ENCODE peak calls at places on chromosome 2, in nine cellular contexts. One of them, this sample, is unnamed.

GRCh38 chr2:170713280-170714155 is 1.6 kb upstream of the SP5 start:
- DNase-seq in iPS-NIHi11: no peak
- DNase-seq in chondrocyte: no peak
- DNase-seq in cardiac fibroblast: no peak
- DNase-seq in NCI-H1694 treated with DMSO at 0.1 percent for 48 hours: no peak
- DNase-seq in colonic mucosa: peak; percentile 20
- DNase-seq in RWPE1: no peak
- DNase-seq in NCI-H524: no peak
- DNase-seq in activated naive CD4-positive, alpha-beta T cell treated with Interleukin-2 at 50 U/mL for 16 hours: no peak
- DNase-seq in this sample: no peak

GRCh38 chr2:66547887-66548286 is 113.0 kb downstream of the MEIS1 start:
- DNase-seq in iPS-NIHi11: no peak
- DNase-seq in chondrocyte: no peak
- DNase-seq in cardiac fibroblast: no peak
- DNase-seq in NCI-H1694 treated with DMSO at 0.1 percent for 48 hours: no peak
- DNase-seq in colonic mucosa: no peak
- DNase-seq in RWPE1: no peak
- DNase-seq in NCI-H524: peak; percentile 2
- DNase-seq in activated naive CD4-positive, alpha-beta T cell treated with Interleukin-2 at 50 U/mL for 16 hours: no peak
- DNase-seq in this sample: no peak

GRCh38 chr2:11569636-11570035 is 35.8 kb downstream of the GREB1 start:
- DNase-seq in iPS-NIHi11: no peak
- DNase-seq in chondrocyte: no peak
- DNase-seq in cardiac fibroblast: no peak
- DNase-seq in NCI-H1694 treated with DMSO at 0.1 percent for 48 hours: no peak
- DNase-seq in colonic mucosa: no peak
- DNase-seq in RWPE1: no peak
- DNase-seq in NCI-H524: no peak
- DNase-seq in activated naive CD4-positive, alpha-beta T cell treated with Interleukin-2 at 50 U/mL for 16 hours: no peak
- DNase-seq in this sample: no peak

GRCh38 chr2:218284106-218284811 is 8.0 kb downstream of the TMBIM1 start:
- DNase-seq in iPS-NIHi11: no peak
- DNase-seq in chondrocyte: no peak
- DNase-seq in cardiac fibroblast: peak; percentile 82
- DNase-seq in NCI-H1694 treated with DMSO at 0.1 percent for 48 hours: no peak
- DNase-seq in colonic mucosa: no peak
- DNase-seq in RWPE1: peak; percentile 77
- DNase-seq in NCI-H524: no peak
- DNase-seq in activated naive CD4-positive, alpha-beta T cell treated with Interleukin-2 at 50 U/mL for 16 hours: peak; percentile 74
- DNase-seq in this sample: peak; percentile 39

GRCh38 chr2:235168174-235168979 is 216.6 kb downstream of the SH3BP4 start:
- DNase-seq in iPS-NIHi11: no peak
- DNase-seq in chondrocyte: no peak
- DNase-seq in cardiac fibroblast: no peak
- DNase-seq in NCI-H1694 treated with DMSO at 0.1 percent for 48 hours: no peak
- DNase-seq in colonic mucosa: no peak
- DNase-seq in RWPE1: no peak
- DNase-seq in NCI-H524: peak; percentile 87
- DNase-seq in activated naive CD4-positive, alpha-beta T cell treated with Interleukin-2 at 50 U/mL for 16 hours: no peak
- DNase-seq in this sample: no peak

GRCh38 chr2:101473581-101473910 is 1.4 kb downstream of the RFX8 start:
- DNase-seq in iPS-NIHi11: no peak
- DNase-seq in chondrocyte: no peak
- DNase-seq in cardiac fibroblast: peak; percentile 67
- DNase-seq in NCI-H1694 treated with DMSO at 0.1 percent for 48 hours: no peak
- DNase-seq in colonic mucosa: no peak
- DNase-seq in RWPE1: no peak
- DNase-seq in NCI-H524: no peak
- DNase-seq in activated naive CD4-positive, alpha-beta T cell treated with Interleukin-2 at 50 U/mL for 16 hours: no peak
- DNase-seq in this sample: no peak

GRCh38 chr2:15980605-15981098 is 40.3 kb downstream of the MYCN start:
- DNase-seq in iPS-NIHi11: peak; percentile 63
- DNase-seq in chondrocyte: no peak
- DNase-seq in cardiac fibroblast: no peak
- DNase-seq in NCI-H1694 treated with DMSO at 0.1 percent for 48 hours: no peak
- DNase-seq in colonic mucosa: no peak
- DNase-seq in RWPE1: no peak
- DNase-seq in NCI-H524: no peak
- DNase-seq in activated naive CD4-positive, alpha-beta T cell treated with Interleukin-2 at 50 U/mL for 16 hours: no peak
- DNase-seq in this sample: no peak

GRCh38 chr2:191250400-191250799 is 5.2 kb downstream of the MYO1B start:
- DNase-seq in iPS-NIHi11: no peak
- DNase-seq in chondrocyte: no peak
- DNase-seq in cardiac fibroblast: peak; percentile 48
- DNase-seq in NCI-H1694 treated with DMSO at 0.1 percent for 48 hours: no peak
- DNase-seq in colonic mucosa: no peak
- DNase-seq in RWPE1: no peak
- DNase-seq in NCI-H524: no peak
- DNase-seq in activated naive CD4-positive, alpha-beta T cell treated with Interleukin-2 at 50 U/mL for 16 hours: no peak
- DNase-seq in this sample: no peak

This sample was measured in Caki2.